ENCODE peak calls at places on chromosomes 1 and 21, in seven cellular contexts. J, G, C, K, L, P and U are unnamed samples.

GRCh38 chr1:200242379-200243041 is 167.3 kb downstream of the ZNF281 start:
- DNase-seq in J (no peak), C (no peak), G (no peak), P (no peak), K (peak), L (no peak), U (no peak)

GRCh38 chr1:154862927-154863701 is 7.0 kb downstream of the KCNN3 start:
- DNase-seq in L (no peak), J (no peak), C (no peak), P (no peak), K (no peak), G (no peak), U (no peak)

GRCh38 chr1:234776875-234777849 is 167.2 kb upstream of the IRF2BP2 start:
- DNase-seq in G (no peak), J (no peak), L (peak), C (peak), P (no peak), K (no peak), U (no peak)

GRCh38 chr21:28410264-28410663 is 582.4 kb downstream of the LTN1 start:
- DNase-seq in J (no peak), C (peak), K (no peak), L (no peak), P (no peak), G (no peak), U (no peak)

GRCh38 chr1:165742194-165742593 is 26.5 kb downstream of the TMCO1 start:
- DNase-seq in J (no peak), L (no peak), G (no peak), P (no peak), K (no peak), C (no peak), U (no peak)

GRCh38 chr1:44894591-44894990 is 51.5 kb upstream of the PTCH2 start:
- DNase-seq in G (no peak), J (no peak), C (peak), L (peak), P (no peak), K (no peak), U (peak)

GRCh38 chr1:31704261-31705079 is 653 bp upstream of the COL16A1 start:
- DNase-seq in C (peak), P (no peak), G (no peak), J (no peak), L (peak), K (no peak), U (peak)

GRCh38 chr1:181662606-181663005 is 179.3 kb downstream of the CACNA1E start:
- DNase-seq in G (no peak), J (no peak), P (no peak), K (no peak), C (no peak), L (no peak), U (no peak)

GRCh38 chr1:86375688-86376087 is 20.4 kb downstream of the ODF2L start:
- DNase-seq in J (no peak), L (no peak), K (no peak), C (no peak), P (no peak), G (no peak), U (no peak)

GRCh38 chr1:116874622-116875277 is 35.0 kb upstream of the PTGFRN start:
- DNase-seq in P (no peak), C (no peak), L (no peak), G (no peak), K (no peak), J (no peak), U (peak)

GRCh38 chr1:181205901-181206300 is 117.4 kb downstream of the IER5 start:
- DNase-seq in K (no peak), P (no peak), G (no peak), C (no peak), J (no peak), L (no peak), U (no peak)

GRCh38 chr21:41147096-41147978 is 20.6 kb upstream of the BACE2 start:
- DNase-seq in P (no peak), K (no peak), L (no peak), J (no peak), G (no peak), C (no peak), U (peak)

GRCh38 chr1:119771016-119771415 is 2.3 kb upstream of the HMGCS2 start:
- DNase-seq in P (no peak), C (no peak), L (no peak), G (no peak), K (no peak), J (no peak), U (peak)

GRCh38 chr1:108669679-108670078 is 8.8 kb upstream of the HENMT1 start:
- DNase-seq in L (no peak), J (no peak), G (no peak), P (no peak), K (no peak), C (no peak), U (no peak)

GRCh38 chr1:89518116-89518780 is 6.4 kb upstream of the LRRC8B start:
- DNase-seq in P (no peak), L (no peak), C (peak), K (no peak), G (no peak), J (no peak), U (peak)

GRCh38 chr1:8078176-8078671 is 52.1 kb upstream of the ERRFI1 start:
- DNase-seq in P (no peak), K (no peak), G (no peak), L (peak), C (peak), J (no peak), U (peak)

GRCh38 chr1:246074421-246074820 is 432.7 kb downstream of the SMYD3 start:
- DNase-seq in P (no peak), L (no peak), G (no peak), J (no peak), C (peak), K (no peak), U (no peak)

GRCh38 chr1:165793951-165794350 is 25.3 kb upstream of the TMCO1 start:
- DNase-seq in K (no peak), G (no peak), L (peak), J (no peak), P (no peak), C (peak), U (no peak)

GRCh38 chr1:160163612-160164011 is 12.2 kb downstream of the ATP1A4 start:
- DNase-seq in G (no peak), J (no peak), P (no peak), C (no peak), L (peak), K (no peak), U (no peak)

GRCh38 chr1:114153051-114153620 is 533 bp downstream of the SYT6 start:
- DNase-seq in K (no peak), J (no peak), L (no peak), P (no peak), C (no peak), G (no peak), U (no peak)

GRCh38 chr1:84862810-84863251 is 30.2 kb downstream of the LPAR3 start:
- DNase-seq in J (peak), C (no peak), P (peak), K (no peak), L (no peak), G (peak), U (no peak)

GRCh38 chr1:53525595-53525994 is 66.4 kb downstream of the DMRTB1 start:
- DNase-seq in L (no peak), P (no peak), J (no peak), C (no peak), G (no peak), K (no peak), U (no peak)

GRCh38 chr1:247448107-247448778 is 9.7 kb downstream of the OR2B11 start:
- DNase-seq in J (peak), P (peak), G (no peak), L (peak), C (peak), K (peak), U (peak)

GRCh38 chr1:186626533-186626932 is 53.7 kb downstream of the PTGS2 start:
- DNase-seq in L (no peak), G (no peak), J (no peak), C (no peak), K (no peak), P (no peak), U (no peak)

GRCh38 chr1:201269241-201269640 is 14.1 kb upstream of the PKP1 start:
- DNase-seq in L (no peak), G (no peak), J (no peak), P (no peak), K (no peak), C (no peak), U (no peak)

GRCh38 chr1:113353581-113353980 is 36.7 kb upstream of the MAGI3 start:
- DNase-seq in L (peak), G (no peak), C (no peak), K (no peak), J (no peak), P (no peak), U (peak)

GRCh38 chr1:1318777-1319645 is 5.4 kb downstream of the INTS11 start:
- DNase-seq in K (no peak), L (no peak), G (no peak), J (no peak), C (no peak), P (no peak), U (no peak)

GRCh38 chr1:3003039-3003940 is 18.0 kb upstream of the ACTRT2 start:
- DNase-seq in C (no peak), K (no peak), P (no peak), J (no peak), G (no peak), L (no peak), U (no peak)

GRCh38 chr1:44632511-44633072 is 41.7 kb downstream of the TMEM53 start:
- DNase-seq in K (no peak), L (no peak), J (no peak), C (no peak), P (no peak), G (no peak), U (peak)

GRCh38 chr1:74380252-74380651 is 132.2 kb downstream of the LRRC53 start:
- DNase-seq in G (no peak), P (no peak), L (no peak), J (no peak), K (no peak), C (no peak), U (no peak)

GRCh38 chr1:177969825-177970371 is at the start of gene SEC16B:
- DNase-seq in K (no peak), L (no peak), C (no peak), G (no peak), P (no peak), J (no peak), U (peak)

GRCh38 chr1:204601979-204602653 is 83.4 kb downstream of the LRRN2 start:
- DNase-seq in J (no peak), G (no peak), C (no peak), L (no peak), P (no peak), K (no peak), U (no peak)

GRCh38 chr1:195908121-195908520 is 700.1 kb downstream of the KCNT2 start:
- DNase-seq in K (no peak), J (no peak), P (no peak), C (no peak), L (peak), G (no peak), U (peak)

GRCh38 chr1:26539722-26540121 is 10.2 kb downstream of the RPS6KA1 start:
- DNase-seq in G (no peak), P (no peak), J (no peak), L (no peak), K (no peak), C (no peak), U (no peak)

GRCh38 chr1:72278461-72278860 is 3.9 kb downstream of the NEGR1 start:
- DNase-seq in J (no peak), L (no peak), C (no peak), P (no peak), G (no peak), K (no peak), U (peak)